ENCODE peak calls at places on chromosomes 1 and 21, in seven cellular contexts. One of them, this sample, is unnamed.

GRCh38 chr1:206776239-206776638 is 3.9 kb upstream of the IL10 start:
- DNase-seq in HTR-8/SVneo: no peak
- DNase-seq in GM13976: no peak
- DNase-seq in posterior cingulate gyrus: no peak
- DNase-seq in EL: no peak
- DNase-seq in stomach: no peak
- DNase-seq in germinal center: no peak
- DNase-seq in this sample: no peak

GRCh38 chr1:19484338-19484792 is 974 bp downstream of the CAPZB start:
- DNase-seq in EL: no peak
- DNase-seq in posterior cingulate gyrus: no peak
- DNase-seq in HTR-8/SVneo: no peak
- DNase-seq in germinal center: no peak
- DNase-seq in GM13976: no peak
- DNase-seq in stomach: no peak
- DNase-seq in this sample: no peak

GRCh38 chr1:223776075-223776814 is 63.9 kb downstream of the CAPN2 start:
- DNase-seq in EL: peak; percentile 91
- DNase-seq in stomach: no peak
- DNase-seq in HTR-8/SVneo: peak; percentile 69
- DNase-seq in posterior cingulate gyrus: no peak
- DNase-seq in germinal center: no peak
- DNase-seq in GM13976: no peak
- DNase-seq in this sample: no peak

GRCh38 chr1:156848461-156849150 is 10.3 kb downstream of the INSRR start:
- DNase-seq in stomach: peak; percentile 73
- DNase-seq in germinal center: no peak
- DNase-seq in GM13976: no peak
- DNase-seq in HTR-8/SVneo: no peak
- DNase-seq in posterior cingulate gyrus: no peak
- DNase-seq in EL: no peak
- DNase-seq in this sample: no peak

GRCh38 chr1:182781849-182782586 is 7.6 kb upstream of the NPL start:
- DNase-seq in GM13976: peak; percentile 49
- DNase-seq in stomach: peak; percentile 70
- DNase-seq in germinal center: peak; percentile 68
- DNase-seq in EL: peak; percentile 61
- DNase-seq in HTR-8/SVneo: peak; percentile 54
- DNase-seq in posterior cingulate gyrus: peak; percentile 65
- DNase-seq in this sample: peak; percentile 51

GRCh38 chr21:15986277-15986676 is 256.5 kb downstream of the USP25 start:
- DNase-seq in stomach: no peak
- DNase-seq in posterior cingulate gyrus: no peak
- DNase-seq in EL: no peak
- DNase-seq in HTR-8/SVneo: no peak
- DNase-seq in GM13976: no peak
- DNase-seq in germinal center: no peak
- DNase-seq in this sample: no peak

GRCh38 chr1:21829294-21829693 is 17.2 kb downstream of the LDLRAD2 start:
- DNase-seq in stomach: no peak
- DNase-seq in HTR-8/SVneo: no peak
- DNase-seq in EL: no peak
- DNase-seq in germinal center: no peak
- DNase-seq in GM13976: no peak
- DNase-seq in posterior cingulate gyrus: no peak
- DNase-seq in this sample: no peak

GRCh38 chr1:27520651-27521050 is 30.7 kb upstream of the WASF2 start:
- DNase-seq in posterior cingulate gyrus: peak; percentile 63
- DNase-seq in EL: no peak
- DNase-seq in germinal center: no peak
- DNase-seq in HTR-8/SVneo: no peak
- DNase-seq in stomach: no peak
- DNase-seq in GM13976: no peak
- DNase-seq in this sample: no peak

GRCh38 chr21:36428789-36429671 is 43.8 kb downstream of the CHAF1B start:
- DNase-seq in germinal center: no peak
- DNase-seq in posterior cingulate gyrus: no peak
- DNase-seq in EL: no peak
- DNase-seq in GM13976: no peak
- DNase-seq in stomach: no peak
- DNase-seq in HTR-8/SVneo: no peak
- DNase-seq in this sample: no peak

GRCh38 chr21:45845063-45845789 is 136.3 kb upstream of the COL6A1 start:
- DNase-seq in GM13976: no peak
- DNase-seq in germinal center: no peak
- DNase-seq in stomach: peak; percentile 3
- DNase-seq in HTR-8/SVneo: no peak
- DNase-seq in posterior cingulate gyrus: no peak
- DNase-seq in EL: no peak
- DNase-seq in this sample: no peak

GRCh38 chr1:185559684-185560310 is 174.4 kb upstream of the HMCN1 start:
- DNase-seq in GM13976: peak; percentile 58
- DNase-seq in posterior cingulate gyrus: peak; percentile 34
- DNase-seq in EL: peak; percentile 60
- DNase-seq in germinal center: peak; percentile 40
- DNase-seq in HTR-8/SVneo: peak; percentile 32
- DNase-seq in stomach: peak; percentile 67
- DNase-seq in this sample: peak; percentile 72

GRCh38 chr1:86409416-86410021 is 13.4 kb upstream of the ODF2L start:
- DNase-seq in germinal center: no peak
- DNase-seq in stomach: no peak
- DNase-seq in EL: no peak
- DNase-seq in posterior cingulate gyrus: no peak
- DNase-seq in HTR-8/SVneo: no peak
- DNase-seq in GM13976: no peak
- DNase-seq in this sample: no peak

GRCh38 chr1:43548285-43549271 is 17.9 kb downstream of the PTPRF start:
- DNase-seq in EL: no peak
- DNase-seq in HTR-8/SVneo: no peak
- DNase-seq in stomach: no peak
- DNase-seq in posterior cingulate gyrus: no peak
- DNase-seq in germinal center: no peak
- DNase-seq in GM13976: no peak
- DNase-seq in this sample: no peak

GRCh38 chr1:182054698-182055326 is 6.7 kb downstream of the ZNF648 start:
- DNase-seq in posterior cingulate gyrus: peak; percentile 37
- DNase-seq in stomach: no peak
- DNase-seq in GM13976: peak; percentile 65
- DNase-seq in EL: peak; percentile 23
- DNase-seq in germinal center: peak; percentile 22
- DNase-seq in HTR-8/SVneo: peak; percentile 11
- DNase-seq in this sample: peak; percentile 8